ENCODE peak calls at places on chromosome 13, in six cellular contexts. V, B, E, A, C and O are unnamed samples.
A peak's percentile ranks its signal among the peaks of the same experiment; 100 is the strongest.

GRCh38 chr13:101576452-101576851 is 124.0 kb downstream of the ITGBL1 start:
- DNase-seq in V (no peak), B (no peak), E (no peak), A (no peak), C (peak; percentile 88), O (no peak)

GRCh38 chr13:94309997-94310842 is 169.3 kb downstream of the DCT start:
- DNase-seq in V (no peak), B (no peak), E (no peak), A (no peak), C (peak; percentile 73), O (no peak)

GRCh38 chr13:30463820-30464495 is 1.8 kb downstream of the HMGB1 start:
- DNase-seq in V (peak; percentile 79), B (peak; percentile 59), E (no peak), A (no peak), C (peak; percentile 69), O (peak; percentile 66)

GRCh38 chr13:37070956-37071355 is 11.5 kb upstream of the SUPT20H start:
- DNase-seq in V (no peak), B (no peak), E (no peak), A (no peak), C (no peak), O (no peak)

GRCh38 chr13:111883571-111884343 is 183.2 kb upstream of the SOX1 start:
- DNase-seq in V (no peak), B (no peak), E (no peak), A (no peak), C (no peak), O (no peak)

GRCh38 chr13:43058836-43059235 is 35.5 kb downstream of the DNAJC15 start:
- DNase-seq in V (no peak), B (no peak), E (no peak), A (no peak), C (no peak), O (no peak)

GRCh38 chr13:109509154-109509905 is 277.1 kb downstream of the IRS2 start:
- DNase-seq in V (no peak), B (no peak), E (no peak), A (no peak), C (peak; percentile 82), O (no peak)

GRCh38 chr13:73803997-73804396 is 330.2 kb downstream of the KLF12 start:
- DNase-seq in V (no peak), B (no peak), E (no peak), A (no peak), C (peak; percentile 32), O (no peak)

GRCh38 chr13:109743706-109744453 is 42.5 kb downstream of the IRS2 start:
- DNase-seq in V (peak; percentile 1), B (no peak), E (no peak), A (peak; percentile 79), C (peak; percentile 66), O (no peak)

GRCh38 chr13:66353664-66354063 is 876.5 kb downstream of the PCDH9 start:
- DNase-seq in V (no peak), B (no peak), E (no peak), A (no peak), C (no peak), O (no peak)
- TF ChIP-seq CTCF in V (no peak), B (no peak), E (no peak), A (no peak), C (no peak), O (no peak)

GRCh38 chr13:23870356-23871146 is 18.6 kb downstream of the MIPEP start:
- DNase-seq in V (peak; percentile 19), B (no peak), E (no peak), A (no peak), C (peak; percentile 17), O (no peak)
- TF ChIP-seq CTCF in V (no peak), B (no peak), E (peak; percentile 37), A (peak; percentile 16), C (no peak), O (no peak)

GRCh38 chr13:76223565-76223964 is 587.4 kb downstream of the LMO7 start:
- DNase-seq in V (no peak), B (no peak), E (no peak), A (no peak), C (no peak), O (no peak)
- TF ChIP-seq CTCF in V (peak; percentile 11), B (no peak), E (no peak), A (no peak), C (no peak), O (no peak)

GRCh38 chr13:19601749-19602725 is 31.4 kb upstream of the MPHOSPH8 start:
- DNase-seq in V (no peak), B (peak; percentile 52), E (peak; percentile 42), A (peak; percentile 91), C (peak; percentile 29), O (peak; percentile 89)
- TF ChIP-seq CTCF in V (no peak), B (no peak), E (peak; percentile 44), A (peak; percentile 29), C (no peak), O (no peak)

GRCh38 chr13:71067164-71067815 is 799.7 kb downstream of the DACH1 start:
- DNase-seq in V (no peak), B (no peak), E (no peak), A (no peak), C (peak; percentile 6), O (no peak)
- TF ChIP-seq CTCF in V (no peak), B (no peak), E (peak; percentile 27), A (no peak), C (no peak), O (no peak)

DNA sequence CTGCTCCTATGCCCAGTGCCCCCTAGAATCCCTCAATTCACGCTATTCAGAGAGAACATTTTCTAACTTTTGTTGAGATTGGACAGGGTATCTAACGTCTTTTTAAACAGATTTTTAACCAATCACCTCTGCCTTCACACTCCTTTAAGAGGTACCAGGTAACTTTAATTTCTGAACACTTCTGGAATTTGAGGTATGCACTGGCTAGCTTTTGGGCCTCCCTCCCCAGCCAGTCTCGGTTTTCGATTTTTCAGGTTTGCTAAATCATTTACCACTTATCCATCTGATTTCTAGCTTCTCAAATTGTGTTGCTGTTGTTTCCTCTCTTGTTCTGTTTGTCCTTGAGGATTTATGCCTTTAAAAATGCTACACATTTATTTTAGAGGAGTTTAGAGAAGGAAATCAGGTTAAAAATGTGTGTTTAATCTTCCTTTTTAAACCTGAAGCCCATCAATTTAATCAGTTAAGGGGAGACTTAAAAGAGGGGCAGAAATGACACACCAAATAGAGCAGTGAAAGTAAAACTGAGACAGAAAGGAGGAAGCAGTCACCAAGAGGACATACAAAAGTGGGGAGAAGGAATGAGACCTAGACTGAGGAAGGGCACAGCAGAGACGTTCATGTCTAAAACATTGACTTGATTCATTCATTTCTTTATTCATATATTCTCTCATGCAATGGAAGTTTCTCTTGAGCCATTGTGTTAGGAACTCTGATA is 139.6 kb upstream of the HTR2A start:
- DNase-seq in V (peak; percentile 17), B (no peak), E (no peak), A (no peak), C (no peak), O (peak; percentile 46)
- TF ChIP-seq CTCF in V (no peak), B (no peak), E (no peak), A (no peak), C (no peak), O (no peak)

GRCh38 chr13:110830800-110831371 is 84.0 kb downstream of the ANKRD10 start:
- DNase-seq in V (no peak), B (no peak), E (no peak), A (no peak), C (no peak), O (no peak)

GRCh38 chr13:110830331-110830730 is 84.5 kb downstream of the ANKRD10 start:
- DNase-seq in V (no peak), B (no peak), E (no peak), A (no peak), C (no peak), O (no peak)

GRCh38 chr13:110829486-110829885 is 85.4 kb downstream of the ANKRD10 start:
- DNase-seq in V (no peak), B (no peak), E (no peak), A (no peak), C (no peak), O (no peak)

GRCh38 chr13:110826861-110827672 is 87.8 kb downstream of the ANKRD10 start:
- DNase-seq in V (no peak), B (peak; percentile 56), E (no peak), A (no peak), C (no peak), O (no peak)

DNA sequence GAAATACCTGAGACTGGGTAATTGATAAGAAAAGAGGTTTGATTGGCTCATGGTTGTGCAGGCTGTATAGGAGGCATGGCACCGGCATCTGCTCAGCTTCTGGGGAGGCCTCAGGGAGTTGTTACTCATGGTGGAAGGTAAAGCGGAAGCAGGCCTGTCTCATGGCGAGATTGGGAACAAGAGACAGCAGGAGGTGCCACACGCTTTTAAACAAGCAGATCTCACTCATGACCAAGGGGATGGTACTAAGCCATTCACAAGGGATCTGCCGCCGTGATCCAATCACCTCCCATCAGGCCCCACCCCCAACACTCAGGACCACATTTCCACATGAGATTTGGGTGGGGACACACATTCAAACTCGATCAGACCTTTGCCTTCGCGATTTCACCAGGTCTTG is 86.2 kb downstream of the ANKRD10 start:
- DNase-seq in V (no peak), B (no peak), E (no peak), A (no peak), C (no peak), O (no peak)
- TF ChIP-seq CTCF in V (no peak), B (no peak), E (no peak), A (no peak), C (no peak), O (no peak)

GRCh38 chr13:59774511-59774911 is 389.2 kb downstream of the DIAPH3 start:
- DNase-seq in V (no peak), B (no peak), E (no peak), A (no peak), C (peak; percentile 77), O (no peak)

GRCh38 chr13:59766236-59766635 is 397.5 kb downstream of the DIAPH3 start:
- DNase-seq in V (no peak), B (no peak), E (no peak), A (no peak), C (no peak), O (no peak)

GRCh38 chr13:59770451-59770850 is 393.3 kb downstream of the DIAPH3 start:
- DNase-seq in V (no peak), B (no peak), E (no peak), A (no peak), C (no peak), O (no peak)

GRCh38 chr13:59776924-59777690 is 386.6 kb downstream of the DIAPH3 start:
- DNase-seq in V (no peak), B (no peak), E (no peak), A (no peak), C (peak; percentile 88), O (no peak)

GRCh38 chr13:59771272-59771671 is 392.5 kb downstream of the DIAPH3 start:
- DNase-seq in V (no peak), B (no peak), E (no peak), A (peak; percentile 43), C (peak; percentile 57), O (no peak)
- TF ChIP-seq CTCF in V (peak; percentile 62), B (peak; percentile 22), E (peak; percentile 64), A (peak; percentile 89), C (peak; percentile 63), O (no peak)